ENCODE peak calls at places on chromosomes 2 and 18, in eight cellular contexts. A, T, C, W, Y, S, X and I are unnamed samples.
A peak's percentile ranks its signal among the peaks of the same experiment; 100 is the strongest.

GRCh38 chr2:40401896-40402295 is 50.0 kb downstream of the SLC8A1 start:
- DNase-seq in A (no peak), T (no peak), C (no peak), W (no peak), Y (no peak), S (no peak), X (no peak), I (no peak)

GRCh38 chr2:20561703-20562454 is 89.0 kb downstream of the HS1BP3 start:
- DNase-seq in A (no peak), T (no peak), C (no peak), W (no peak), Y (no peak), S (no peak), X (no peak), I (no peak)

GRCh38 chr2:216696751-216697560 is 1.6 kb upstream of the IGFBP5 start:
- DNase-seq in A (no peak), T (no peak), C (no peak), W (no peak), Y (no peak), S (no peak), X (no peak), I (no peak)

GRCh38 chr2:144943986-144944385 is 424.1 kb upstream of the ZEB2 start:
- DNase-seq in A (no peak), T (no peak), C (no peak), W (no peak), Y (no peak), S (no peak), X (no peak), I (no peak)

GRCh38 chr2:63078852-63079606 is 28.4 kb downstream of the OTX1 start:
- DNase-seq in A (no peak), T (no peak), C (peak; percentile 10), W (no peak), Y (no peak), S (no peak), X (no peak), I (no peak)

GRCh38 chr18:37578886-37579513 is 13.4 kb upstream of the CELF4 start:
- DNase-seq in A (no peak), T (no peak), C (peak; percentile 72), W (peak; percentile 41), Y (no peak), S (no peak), X (no peak), I (peak; percentile 58)

GRCh38 chr2:20884829-20885228 is 61.9 kb upstream of the LDAH start:
- DNase-seq in A (no peak), T (no peak), C (no peak), W (no peak), Y (no peak), S (no peak), X (no peak), I (no peak)

GRCh38 chr2:241136661-241137260 is 12.5 kb downstream of the PASK start:
- DNase-seq in A (no peak), T (no peak), C (no peak), W (no peak), Y (no peak), S (no peak), X (no peak), I (no peak)

GRCh38 chr2:106156305-106157288 is 37.5 kb downstream of the UXS1 start:
- DNase-seq in A (no peak), T (no peak), C (no peak), W (no peak), Y (no peak), S (no peak), X (no peak), I (no peak)

DNA sequence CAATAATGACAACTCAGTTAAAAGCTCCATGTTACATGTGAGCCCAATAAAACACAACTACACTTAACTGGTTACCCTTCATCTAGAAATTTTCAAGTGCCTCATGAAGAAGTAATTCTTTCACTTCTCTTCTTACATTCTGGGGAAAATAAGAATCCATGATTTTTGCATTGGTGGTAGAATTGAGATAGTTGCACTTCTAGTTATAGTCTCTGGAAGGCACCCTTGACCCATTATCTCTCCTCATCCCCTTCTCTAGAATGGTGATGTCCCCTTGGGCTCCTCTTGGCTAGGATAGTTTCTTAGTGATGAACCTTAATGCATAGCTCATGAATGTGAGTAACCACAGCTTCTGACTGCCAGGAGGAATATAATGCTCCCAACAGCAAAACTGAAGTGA is 3.6 kb downstream of the LGALSL start:
- DNase-seq in A (no peak), T (no peak), C (no peak), W (no peak), Y (no peak), S (no peak), X (no peak), I (no peak)
- TF ChIP-seq CTCF in A (no peak), T (no peak), C (no peak), W (no peak), Y (no peak), S (no peak), X (no peak), I (no peak)

GRCh38 chr2:232919151-232919550 is 49.1 kb downstream of the SNORC start:
- DNase-seq in A (no peak), T (no peak), C (no peak), W (no peak), Y (no peak), S (no peak), X (no peak), I (no peak)
- H3K4me3 ChIP-seq in A (no peak overlapping the region), T (no peak overlapping the region), C (no peak overlapping the region), W (no peak overlapping the region), Y (no peak overlapping the region), S (no peak overlapping the region), X (no peak overlapping the region), I (no peak overlapping the region)

GRCh38 chr18:46291149-46291548 is 187.0 kb downstream of the HAUS1 start:
- DNase-seq in A (no peak), T (no peak), C (no peak), W (no peak), Y (no peak), S (no peak), X (no peak), I (no peak)
- TF ChIP-seq CTCF in A (no peak), T (no peak), C (no peak), W (no peak), Y (no peak), S (no peak), X (no peak), I (no peak)

DNA sequence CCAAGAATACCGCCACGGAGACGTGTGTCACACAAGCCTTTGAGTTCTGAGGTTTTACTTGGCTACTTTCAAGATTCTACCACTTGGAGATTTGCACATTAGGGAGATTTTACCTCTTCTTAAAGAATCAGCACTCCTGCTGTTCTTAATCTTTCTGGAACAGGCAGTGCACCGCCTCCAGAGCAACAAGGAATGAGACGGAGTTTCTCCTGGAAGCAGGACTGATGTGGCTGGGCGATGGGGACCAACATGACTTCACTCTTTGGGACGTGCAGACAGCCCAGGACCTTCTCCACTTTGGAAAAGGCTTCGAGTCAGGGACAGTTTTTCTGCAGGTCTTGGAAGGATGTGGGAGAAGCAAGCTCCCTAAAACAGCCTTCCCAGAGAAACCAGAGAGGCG is 255.2 kb downstream of the HDAC4 start:
- DNase-seq in A (no peak), T (no peak), C (no peak), W (no peak), Y (no peak), S (no peak), X (no peak), I (no peak)
- H3K4me3 ChIP-seq in A (no peak overlapping the region), T (no peak overlapping the region), C (no peak overlapping the region), W (no peak overlapping the region), Y (no peak overlapping the region), S (no peak overlapping the region), X (no peak overlapping the region), I (no peak overlapping the region)

GRCh38 chr18:58661423-58661822 is 9.8 kb upstream of the MALT1 start:
- DNase-seq in A (no peak), T (no peak), C (no peak), W (no peak), Y (no peak), S (no peak), X (no peak), I (no peak)
- TF ChIP-seq CTCF in A (no peak), T (no peak), C (peak; percentile 35), W (no peak), Y (no peak), S (no peak), X (no peak), I (peak; percentile 33)

DNA sequence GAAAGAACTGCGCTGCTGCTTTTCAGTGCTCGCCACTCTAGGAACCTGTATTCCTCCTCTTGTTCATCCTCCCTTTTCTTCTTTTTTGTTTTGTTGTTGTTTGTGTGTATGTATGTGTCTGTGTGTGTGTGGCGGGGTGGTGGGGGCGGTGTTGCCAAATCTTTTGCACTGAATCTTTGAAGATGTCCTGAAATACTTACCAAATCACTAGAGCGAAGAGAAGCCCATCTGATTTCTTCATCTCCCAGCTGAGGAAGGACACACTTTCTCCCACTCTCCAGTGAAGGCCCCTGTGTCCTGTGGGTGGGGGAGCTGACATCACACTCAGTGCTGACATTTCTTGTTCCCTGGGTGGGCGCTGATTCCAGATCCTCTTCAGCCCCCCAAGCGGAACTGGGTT is 74.5 kb downstream of the NEDD4L start:
- DNase-seq in A (no peak), T (no peak), C (no peak), W (no peak), Y (no peak), S (no peak), X (no peak), I (no peak)
- H3K4me3 ChIP-seq in A (no peak overlapping the region), T (no peak overlapping the region), C (no peak overlapping the region), W (no peak overlapping the region), Y (no peak overlapping the region), S (no peak overlapping the region), X (no peak overlapping the region), I (no peak overlapping the region)

DNA sequence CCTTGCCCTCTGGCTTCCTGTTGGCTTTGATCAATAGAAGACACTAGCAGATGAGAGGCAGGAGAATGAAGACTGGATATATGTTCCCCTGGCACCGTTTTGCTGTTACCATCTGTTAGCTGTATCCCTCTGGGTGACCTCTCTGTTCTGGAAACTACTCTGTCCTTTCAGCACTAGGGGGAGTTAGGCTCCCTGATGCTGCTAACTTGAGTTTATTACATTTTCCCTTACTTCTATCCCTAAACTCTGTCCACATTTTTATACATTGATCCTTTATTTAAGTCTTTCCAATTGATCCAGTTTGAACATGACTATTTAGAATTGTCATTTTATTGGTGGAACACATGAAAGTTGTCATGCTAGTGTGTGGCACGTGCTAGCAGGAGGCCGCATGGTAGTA is 1014.3 kb upstream of the CDH2 start:
- DNase-seq in A (no peak), T (no peak), C (no peak), W (no peak), Y (no peak), S (no peak), X (no peak), I (no peak)
- TF ChIP-seq CTCF in A (no peak), T (no peak), C (peak; percentile 47), W (no peak), Y (no peak), S (no peak), X (no peak), I (peak; percentile 69)

DNA sequence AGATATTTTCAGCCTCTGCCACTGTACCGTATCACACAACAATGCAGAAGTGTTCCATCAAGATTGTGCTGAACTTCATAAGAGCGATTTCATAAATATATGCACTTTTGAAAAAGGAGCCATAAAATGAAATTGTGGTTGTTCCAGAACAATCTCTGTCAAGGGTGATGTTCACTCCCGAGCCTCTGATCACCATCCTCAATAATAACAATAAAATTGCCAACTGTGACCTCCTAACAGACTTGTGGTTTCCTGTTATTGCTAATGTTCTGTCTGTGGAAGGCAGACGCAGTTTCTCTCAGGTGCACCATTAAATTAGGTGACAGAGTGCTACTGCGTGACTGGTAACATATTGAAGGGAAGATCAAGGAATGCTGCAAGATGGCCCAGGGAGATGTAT is 383.7 kb downstream of the SOCS6 start:
- DNase-seq in A (no peak), T (no peak), C (no peak), W (no peak), Y (no peak), S (no peak), X (no peak), I (no peak)
- H3K4me3 ChIP-seq in A (no peak overlapping the region), T (no peak overlapping the region), C (no peak overlapping the region), W (no peak overlapping the region), Y (no peak overlapping the region), S (no peak overlapping the region), X (no peak overlapping the region), I (no peak overlapping the region)

GRCh38 chr2:42967959-42968674 is 175.7 kb upstream of the HAAO start:
- DNase-seq in A (peak; percentile 64), T (no peak), C (peak; percentile 80), W (no peak), Y (no peak), S (no peak), X (no peak), I (no peak)
- TF ChIP-seq CTCF in A (no peak), T (no peak), C (no peak), W (no peak), Y (no peak), S (no peak), X (no peak), I (no peak)